ENCODE peak calls at places on chromosomes 7 and 10, in five cellular contexts. One of them, this sample, is unnamed.

GRCh38 chr7:137135654-137136350 is 207.7 kb downstream of the PTN start:
- DNase-seq in upper lobe of left lung: no peak
- DNase-seq in uterus: no peak
- DNase-seq in transverse colon: no peak
- DNase-seq in IMR-90: peak; percentile 62
- DNase-seq in this sample: no peak

GRCh38 chr10:33381897-33382578 is 47.6 kb upstream of the NRP1 start:
- DNase-seq in transverse colon: peak; percentile 40
- DNase-seq in uterus: peak; percentile 26
- DNase-seq in upper lobe of left lung: no peak
- DNase-seq in IMR-90: peak; percentile 86
- DNase-seq in this sample: no peak

GRCh38 chr10:72274213-72274729 is 547 bp downstream of the DDIT4 start:
- DNase-seq in uterus: no peak
- DNase-seq in IMR-90: peak; percentile 13
- DNase-seq in transverse colon: no peak
- DNase-seq in upper lobe of left lung: peak; percentile 34
- DNase-seq in this sample: no peak

GRCh38 chr7:14104861-14105260 is 115.4 kb upstream of the ETV1 start:
- DNase-seq in IMR-90: no peak
- DNase-seq in uterus: no peak
- DNase-seq in upper lobe of left lung: no peak
- DNase-seq in transverse colon: no peak
- DNase-seq in this sample: no peak

GRCh38 chr10:73647211-73647874 is 6.1 kb upstream of the MYOZ1 start:
- DNase-seq in transverse colon: peak; percentile 50
- DNase-seq in IMR-90: no peak
- DNase-seq in upper lobe of left lung: peak; percentile 62
- DNase-seq in uterus: peak; percentile 67
- DNase-seq in this sample: no peak

GRCh38 chr7:71712653-71713180 is 580.8 kb downstream of the GALNT17 start:
- DNase-seq in transverse colon: no peak
- DNase-seq in IMR-90: no peak
- DNase-seq in uterus: no peak
- DNase-seq in upper lobe of left lung: no peak
- DNase-seq in this sample: no peak

GRCh38 chr10:43121444-43121843 is 16.8 kb upstream of the CSGALNACT2 start:
- DNase-seq in IMR-90: no peak
- DNase-seq in uterus: no peak
- DNase-seq in transverse colon: peak; percentile 7
- DNase-seq in upper lobe of left lung: peak; percentile 49
- DNase-seq in this sample: no peak

GRCh38 chr10:47121336-47121735 is 178.7 kb upstream of the GDF10 start:
- DNase-seq in IMR-90: peak; percentile 38
- DNase-seq in uterus: no peak
- DNase-seq in transverse colon: no peak
- DNase-seq in upper lobe of left lung: no peak
- DNase-seq in this sample: no peak

GRCh38 chr7:142338633-142339501 is 81.0 kb upstream of the PRSS58 start:
- DNase-seq in transverse colon: no peak
- DNase-seq in upper lobe of left lung: no peak
- DNase-seq in IMR-90: peak; percentile 14
- DNase-seq in uterus: no peak
- DNase-seq in this sample: no peak

GRCh38 chr7:140036224-140036651 is 26.5 kb downstream of the PARP12 start:
- DNase-seq in transverse colon: no peak
- DNase-seq in IMR-90: no peak
- DNase-seq in uterus: no peak
- DNase-seq in upper lobe of left lung: no peak
- DNase-seq in this sample: no peak

GRCh38 chr10:113214331-113214730 is 264.3 kb downstream of the TCF7L2 start:
- DNase-seq in transverse colon: no peak
- DNase-seq in upper lobe of left lung: no peak
- DNase-seq in IMR-90: no peak
- DNase-seq in uterus: no peak
- DNase-seq in this sample: no peak
- TF ChIP-seq POLR2A in transverse colon: no peak
- TF ChIP-seq POLR2A in upper lobe of left lung: no peak
- TF ChIP-seq POLR2A in IMR-90: no peak
- TF ChIP-seq POLR2A in uterus: no peak
- TF ChIP-seq POLR2A in this sample: no peak

DNA sequence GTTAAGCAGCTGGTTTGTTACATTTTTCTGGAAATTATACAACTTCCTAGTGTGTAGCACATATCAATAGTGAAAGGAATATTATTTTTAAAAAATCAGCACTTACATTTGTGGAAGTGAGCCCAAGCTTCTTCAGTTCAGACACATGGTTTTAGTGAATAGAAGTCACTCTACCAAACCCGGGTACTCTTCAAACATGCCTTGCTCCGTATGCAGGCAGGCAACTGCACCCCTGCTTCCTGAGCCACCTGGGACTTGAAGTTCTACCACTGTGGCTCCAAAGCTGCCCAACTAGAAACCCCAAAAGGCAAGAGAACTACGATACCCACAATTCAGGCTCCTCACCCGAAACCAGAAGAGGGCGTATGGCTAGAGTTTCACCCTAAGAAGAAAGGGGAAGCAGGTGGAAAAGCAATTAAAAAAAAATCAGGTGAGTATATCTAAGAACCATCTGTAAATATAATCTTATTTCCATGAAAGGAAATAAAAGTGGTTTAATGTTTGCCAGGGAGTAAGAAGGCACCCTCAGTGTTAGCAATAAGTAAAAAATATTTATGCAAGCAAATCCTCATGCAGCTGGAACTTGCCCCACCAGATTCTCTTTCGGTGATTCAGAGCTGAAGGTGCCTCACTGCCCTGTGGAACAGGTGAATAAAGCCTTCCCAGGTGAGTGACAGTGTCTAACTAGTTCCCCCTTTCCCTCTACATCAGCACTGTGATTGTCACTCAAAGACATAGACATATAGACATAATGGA is at the start of gene MACC1:
- DNase-seq in IMR-90: no peak
- DNase-seq in transverse colon: peak; percentile 84
- DNase-seq in uterus: no peak
- DNase-seq in upper lobe of left lung: peak; percentile 90
- DNase-seq in this sample: peak; percentile 77
- TF ChIP-seq POLR2A in IMR-90: no peak
- TF ChIP-seq POLR2A in transverse colon: peak; percentile 16
- TF ChIP-seq POLR2A in uterus: no peak
- TF ChIP-seq POLR2A in upper lobe of left lung: peak; percentile 40
- TF ChIP-seq POLR2A in this sample: peak; percentile 40

GRCh38 chr7:127653396-127653795 is 1.4 kb downstream of the SND1 start:
- DNase-seq in uterus: no peak
- DNase-seq in upper lobe of left lung: no peak
- DNase-seq in transverse colon: no peak
- DNase-seq in IMR-90: no peak
- DNase-seq in this sample: no peak

GRCh38 chr7:127648986-127649385 is 3.0 kb upstream of the SND1 start:
- DNase-seq in IMR-90: no peak
- DNase-seq in upper lobe of left lung: no peak
- DNase-seq in uterus: no peak
- DNase-seq in transverse colon: no peak
- DNase-seq in this sample: no peak

GRCh38 chr7:127650842-127651555 is 995 bp upstream of the SND1 start:
- DNase-seq in transverse colon: peak; percentile 9
- DNase-seq in upper lobe of left lung: peak; percentile 35
- DNase-seq in IMR-90: peak; percentile 39
- DNase-seq in uterus: no peak
- DNase-seq in this sample: no peak

GRCh38 chr7:127652333-127653248 is 597 bp downstream of the SND1 start:
- DNase-seq in IMR-90: peak; percentile 62
- DNase-seq in uterus: no peak
- DNase-seq in transverse colon: no peak
- DNase-seq in upper lobe of left lung: no peak
- DNase-seq in this sample: peak; percentile 60

DNA sequence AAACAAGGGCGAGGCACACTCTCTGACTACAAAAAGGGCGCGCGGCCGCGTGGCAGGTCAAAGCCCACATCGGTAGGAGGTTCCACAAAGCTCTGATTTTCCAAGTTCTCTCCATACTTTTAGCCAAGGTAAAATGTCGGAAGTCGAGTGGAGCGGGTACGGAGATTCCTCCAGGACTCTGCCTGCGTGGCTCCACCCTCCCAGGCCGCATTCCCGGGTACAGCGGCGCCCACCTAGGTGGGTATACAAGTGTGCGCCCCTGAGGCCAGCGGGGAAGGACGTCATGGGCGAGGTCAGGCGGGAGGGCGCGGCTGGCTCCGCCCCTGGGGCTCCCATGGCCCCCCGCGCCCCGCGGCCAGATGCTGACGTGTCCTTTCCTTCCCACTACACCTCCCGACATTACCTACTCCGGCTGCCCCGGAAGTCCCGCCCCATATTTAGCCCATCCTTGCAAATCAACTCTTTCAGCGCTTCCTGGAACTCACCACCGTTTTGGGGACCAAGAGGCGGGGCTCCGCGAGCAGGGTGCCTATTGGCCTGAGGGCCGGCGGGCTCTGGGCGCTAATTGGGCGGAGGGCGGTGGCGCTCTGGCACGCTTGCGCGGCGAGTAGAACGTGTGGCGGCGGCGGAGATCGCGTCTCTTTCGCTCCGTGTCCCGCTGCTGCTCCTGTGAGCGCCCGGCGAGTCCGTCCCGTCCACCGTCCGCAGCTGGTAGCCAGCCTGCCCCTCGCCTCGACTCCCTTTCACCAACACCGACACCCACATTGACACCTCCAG is at the start of gene SND1:
- DNase-seq in uterus: peak; percentile 99
- DNase-seq in upper lobe of left lung: peak; percentile 100
- DNase-seq in transverse colon: peak; percentile 99
- DNase-seq in IMR-90: peak; percentile 99
- DNase-seq in this sample: peak; percentile 98
- TF ChIP-seq POLR2A in uterus: peak; percentile 84
- TF ChIP-seq POLR2A in upper lobe of left lung: peak; percentile 94
- TF ChIP-seq POLR2A in transverse colon: peak; percentile 90
- TF ChIP-seq POLR2A in IMR-90: peak; percentile 90
- TF ChIP-seq POLR2A in this sample: peak; percentile 93

GRCh38 chr7:149872419-149873073 is 1.2 kb upstream of the ATP6V0E2 start:
- DNase-seq in IMR-90: peak; percentile 81
- DNase-seq in upper lobe of left lung: peak; percentile 85
- DNase-seq in transverse colon: peak; percentile 77
- DNase-seq in uterus: peak; percentile 78
- DNase-seq in this sample: peak; percentile 86
- TF ChIP-seq POLR2A in IMR-90: no peak
- TF ChIP-seq POLR2A in upper lobe of left lung: peak; percentile 27
- TF ChIP-seq POLR2A in transverse colon: peak; percentile 41
- TF ChIP-seq POLR2A in uterus: no peak
- TF ChIP-seq POLR2A in this sample: no peak

GRCh38 chr7:20238754-20239324 is 21.7 kb upstream of the MACC1 start:
- DNase-seq in transverse colon: peak; percentile 33
- DNase-seq in uterus: no peak
- DNase-seq in upper lobe of left lung: peak; percentile 34
- DNase-seq in IMR-90: no peak
- DNase-seq in this sample: peak; percentile 26
- TF ChIP-seq POLR2A in transverse colon: no peak
- TF ChIP-seq POLR2A in uterus: no peak
- TF ChIP-seq POLR2A in upper lobe of left lung: no peak
- TF ChIP-seq POLR2A in IMR-90: no peak
- TF ChIP-seq POLR2A in this sample: no peak

GRCh38 chr10:45417746-45418145 is 43.7 kb downstream of the ALOX5 start:
- DNase-seq in uterus: no peak
- DNase-seq in IMR-90: no peak
- DNase-seq in transverse colon: no peak
- DNase-seq in upper lobe of left lung: no peak
- DNase-seq in this sample: peak; percentile 28

GRCh38 chr10:45418417-45418858 is 44.4 kb downstream of the ALOX5 start:
- DNase-seq in IMR-90: no peak
- DNase-seq in transverse colon: no peak
- DNase-seq in uterus: no peak
- DNase-seq in upper lobe of left lung: no peak
- DNase-seq in this sample: no peak

GRCh38 chr10:45419673-45420020 is 45.6 kb downstream of the ALOX5 start:
- DNase-seq in upper lobe of left lung: no peak
- DNase-seq in IMR-90: no peak
- DNase-seq in uterus: no peak
- DNase-seq in transverse colon: no peak
- DNase-seq in this sample: no peak

GRCh38 chr10:45420453-45421192 is 46.6 kb downstream of the ALOX5 start:
- DNase-seq in uterus: peak; percentile 69
- DNase-seq in upper lobe of left lung: peak; percentile 86
- DNase-seq in transverse colon: peak; percentile 87
- DNase-seq in IMR-90: peak; percentile 52
- DNase-seq in this sample: peak; percentile 69

DNA sequence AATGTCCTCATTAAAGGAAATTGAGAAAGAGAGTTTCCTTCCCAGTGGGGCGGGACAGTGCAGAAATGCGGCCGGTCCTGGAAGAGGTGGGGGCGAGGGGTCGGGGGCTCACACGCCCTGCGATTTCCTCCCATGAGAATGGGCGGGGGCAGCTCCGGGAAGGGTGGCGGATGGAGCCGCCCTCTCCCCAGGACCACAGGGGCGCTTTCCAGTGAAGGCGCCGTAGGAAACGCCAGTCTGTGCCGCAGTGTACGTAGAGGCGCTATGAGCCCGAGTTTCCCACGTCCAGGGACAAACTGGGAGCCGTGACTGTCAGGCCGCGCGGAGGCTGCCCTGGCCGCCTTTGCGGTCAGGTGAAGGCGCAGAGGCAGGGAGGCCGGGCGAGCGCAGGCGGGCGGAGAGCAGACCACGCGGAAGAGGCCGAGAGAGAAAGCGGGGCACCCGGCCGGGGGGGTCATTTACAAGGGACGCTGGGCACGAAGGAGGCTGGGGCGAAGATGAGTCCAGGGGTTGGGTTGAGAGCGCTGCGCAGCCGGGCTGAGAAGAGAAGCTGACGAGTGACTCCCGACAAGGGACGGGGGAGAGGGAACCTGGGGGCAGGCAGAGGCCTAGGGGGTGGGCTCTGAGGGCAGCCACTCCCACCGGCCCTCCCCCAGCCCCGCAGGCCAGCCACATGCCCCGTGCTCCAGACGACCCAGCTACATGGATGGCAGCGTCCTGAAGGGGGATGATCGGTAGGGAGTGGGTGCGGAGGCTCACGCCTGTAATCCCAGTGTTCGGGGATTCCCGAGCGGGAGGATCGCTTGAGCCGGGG is 45.0 kb downstream of the ALOX5 start:
- DNase-seq in transverse colon: peak; percentile 72
- DNase-seq in uterus: peak; percentile 56
- DNase-seq in IMR-90: peak; percentile 10
- DNase-seq in upper lobe of left lung: peak; percentile 68
- DNase-seq in this sample: peak; percentile 74
- TF ChIP-seq POLR2A in transverse colon: peak; percentile 51
- TF ChIP-seq POLR2A in uterus: peak; percentile 36
- TF ChIP-seq POLR2A in IMR-90: no peak
- TF ChIP-seq POLR2A in upper lobe of left lung: peak; percentile 55
- TF ChIP-seq POLR2A in this sample: peak; percentile 90

This sample was measured in erythroblast.